ENCODE peak calls at places on chromosomes 2 and 18, in four cellular contexts. T is K562, P is HepG2, U is GM12878. X is an unnamed sample.

GRCh38 chr18:47928466-47928865 is 2.0 kb downstream of the SMAD2 start:
- DNase-seq in T (no peak), P (no peak), U (no peak), X (no peak)

GRCh38 chr2:29129586-29130281 is 14.5 kb downstream of the CLIP4 start:
- DNase-seq in T (no peak), P (no peak), U (no peak), X (no peak)

GRCh38 chr2:154814856-154815255 is 116.4 kb downstream of the KCNJ3 start:
- DNase-seq in T (no peak), P (no peak), U (no peak), X (no peak)

GRCh38 chr18:44537521-44537920 is 143.2 kb upstream of the SETBP1 start:
- DNase-seq in T (no peak), P (no peak), U (no peak), X (peak)

GRCh38 chr18:70216788-70217187 is 11.3 kb upstream of the RTTN start:
- DNase-seq in T (no peak), P (no peak), U (no peak), X (no peak)

GRCh38 chr2:30239308-30240161 is 8.2 kb downstream of the LBH start:
- DNase-seq in T (peak), P (peak), U (no peak), X (no peak)

GRCh38 chr2:235618039-235618438 is 124.2 kb downstream of the AGAP1 start:
- DNase-seq in T (no peak), P (no peak), U (no peak), X (no peak)

GRCh38 chr18:63159590-63159989 is 160.0 kb downstream of the BCL2 start:
- DNase-seq in T (no peak), P (no peak), U (peak), X (no peak)

GRCh38 chr2:100502782-100503181 is 32.5 kb downstream of the NMS start:
- DNase-seq in T (no peak), P (no peak), U (no peak), X (no peak)

GRCh38 chr2:124112966-124113365 is 87.9 kb downstream of the CNTNAP5 start:
- DNase-seq in T (no peak), P (no peak), U (no peak), X (no peak)

GRCh38 chr18:55139307-55139706 is 180.0 kb upstream of the CCDC68 start:
- DNase-seq in T (no peak), P (no peak), U (no peak), X (no peak)

GRCh38 chr2:77566582-77566981 is 44.4 kb upstream of the LRRTM4 start:
- DNase-seq in T (no peak), P (peak), U (no peak), X (no peak)

GRCh38 chr2:59528525-59528924 is 1024.9 kb downstream of the BCL11A start:
- DNase-seq in T (no peak), P (no peak), U (no peak), X (no peak)

GRCh38 chr2:144519934-144520717 is at the start of gene ZEB2:
- DNase-seq in T (peak), P (peak), U (no peak), X (no peak)
- TF ChIP-seq BRCA1 in T (no peak), P (no peak), U (no peak), X (no peak)

GRCh38 chr2:17792515-17792914 is 23.7 kb upstream of the MSGN1 start:
- DNase-seq in T (no peak), P (no peak), U (no peak), X (no peak)

GRCh38 chr2:17788773-17789172 is 27.5 kb upstream of the MSGN1 start:
- DNase-seq in T (no peak), P (no peak), U (no peak), X (no peak)

GRCh38 chr2:17790539-17790938 is 25.7 kb upstream of the MSGN1 start:
- DNase-seq in T (no peak), P (no peak), U (no peak), X (no peak)

GRCh38 chr2:17793293-17793692 is 23.0 kb upstream of the MSGN1 start:
- DNase-seq in T (no peak), P (no peak), U (no peak), X (no peak)

GRCh38 chr2:17791121-17791902 is 24.9 kb upstream of the MSGN1 start:
- DNase-seq in T (no peak), P (no peak), U (no peak), X (no peak)
- TF ChIP-seq BRCA1 in T (no peak), P (no peak), U (no peak), X (no peak)

GRCh38 chr2:84874381-84875212 is 6.3 kb downstream of the TRABD2A start:
- DNase-seq in T (no peak), P (no peak), U (no peak), X (no peak)
- TF ChIP-seq BRCA1 in T (no peak), P (no peak), U (no peak), X (no peak)

GRCh38 chr18:66874812-66875474 is 271.1 kb upstream of the CDH19 start:
- DNase-seq in T (no peak), P (peak), U (no peak), X (no peak)
- TF ChIP-seq BRCA1 in T (no peak), P (no peak), U (no peak), X (no peak)

GRCh38 chr2:45990131-45990530 is 307.1 kb upstream of the EPAS1 start:
- DNase-seq in T (no peak), P (no peak), U (no peak), X (no peak)

GRCh38 chr2:45992021-45992745 is 305.0 kb upstream of the EPAS1 start:
- DNase-seq in T (no peak), P (peak), U (no peak), X (no peak)

GRCh38 chr2:45994060-45994459 is 303.1 kb upstream of the EPAS1 start:
- DNase-seq in T (no peak), P (peak), U (no peak), X (no peak)

GRCh38 chr2:45992746-45993475 is 304.3 kb upstream of the EPAS1 start:
- DNase-seq in T (no peak), P (no peak), U (no peak), X (no peak)

GRCh38 chr2:45993476-45993991 is 303.7 kb upstream of the EPAS1 start:
- DNase-seq in T (peak), P (peak), U (peak), X (peak)
- TF ChIP-seq BRCA1 in T (no peak), P (no peak), U (no peak), X (no peak)

GRCh38 chr2:240707791-240708190 is 16.1 kb downstream of the AQP12A start:
- DNase-seq in T (no peak), P (no peak), U (no peak), X (no peak)
- TF ChIP-seq BRCA1 in T (no peak), P (no peak), U (no peak), X (no peak)

DNA sequence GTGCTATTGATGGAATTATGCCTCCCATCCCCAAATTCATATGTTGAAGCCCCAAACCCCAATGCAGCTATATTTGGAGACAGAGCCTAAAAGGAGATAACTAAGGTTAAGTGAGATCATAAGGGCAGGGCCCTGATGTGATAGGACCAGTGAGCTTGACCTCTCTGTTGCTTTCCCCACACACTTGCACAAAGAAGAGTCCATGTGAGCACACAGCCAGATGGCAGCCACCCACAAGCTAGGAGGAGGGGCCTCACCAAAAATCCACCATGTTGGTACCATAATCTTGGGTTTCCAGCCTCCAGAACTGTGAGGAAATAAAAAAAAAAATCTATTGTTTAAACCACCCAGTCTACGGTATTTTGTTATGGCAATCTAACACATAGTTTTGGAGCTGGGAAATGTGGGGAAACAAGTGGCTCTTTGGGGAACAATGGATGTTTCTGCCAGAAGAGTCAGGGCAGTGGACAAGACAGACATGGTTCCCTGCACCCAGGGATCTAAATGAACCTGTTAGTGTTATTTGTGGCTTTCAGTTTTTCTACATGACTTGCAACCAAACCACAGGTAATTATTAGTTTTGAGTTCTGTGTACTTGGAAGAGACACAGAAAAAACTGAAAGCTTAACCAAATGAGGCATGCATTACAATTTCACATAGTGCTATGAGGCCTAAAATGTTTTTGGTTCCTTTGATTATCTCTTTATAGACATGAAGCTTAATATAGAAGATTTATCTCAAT is 259.1 kb downstream of the LTBP1 start:
- DNase-seq in T (no peak), P (no peak), U (peak), X (no peak)
- TF ChIP-seq BRCA1 in T (no peak), P (no peak), U (no peak), X (no peak)

DNA sequence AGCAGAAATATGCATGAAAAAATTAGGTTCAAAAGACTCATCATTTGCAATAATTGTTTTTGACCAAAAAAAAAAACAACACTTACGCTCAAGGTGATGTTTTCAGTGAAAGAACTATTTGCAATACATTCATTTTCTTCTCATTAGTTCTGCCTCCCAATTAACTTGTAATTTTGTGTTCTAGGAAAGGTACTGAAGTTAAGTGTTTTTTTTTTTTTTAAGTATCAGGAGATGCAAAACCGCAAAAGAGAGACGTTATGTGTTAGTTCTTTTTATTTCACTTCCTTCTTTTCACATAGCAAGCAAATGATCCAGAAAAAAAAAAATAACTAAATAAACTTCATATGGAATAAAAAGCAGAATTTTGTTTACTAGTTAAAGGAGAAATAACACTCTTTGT is 735.2 kb upstream of the GCFC2 start:
- DNase-seq in T (no peak), P (no peak), U (peak), X (no peak)
- TF ChIP-seq BRCA1 in T (no peak), P (no peak), U (no peak), X (no peak)

GRCh38 chr18:6543330-6543908 is 128.7 kb upstream of the L3MBTL4 start:
- DNase-seq in T (no peak), P (peak), U (no peak), X (no peak)
- TF ChIP-seq BRCA1 in T (no peak), P (no peak), U (no peak), X (no peak)

GRCh38 chr2:8796315-8796848 is 41.0 kb downstream of the KIDINS220 start:
- DNase-seq in T (no peak), P (no peak), U (no peak), X (no peak)

GRCh38 chr2:8794923-8795825 is 42.2 kb downstream of the KIDINS220 start:
- DNase-seq in T (no peak), P (no peak), U (no peak), X (no peak)

GRCh38 chr2:8786463-8786862 is 51.0 kb downstream of the KIDINS220 start:
- DNase-seq in T (no peak), P (no peak), U (no peak), X (no peak)

GRCh38 chr2:8790739-8791162 is 46.7 kb downstream of the KIDINS220 start:
- DNase-seq in T (no peak), P (no peak), U (peak), X (no peak)
- TF ChIP-seq BRCA1 in T (no peak), P (no peak), U (no peak), X (no peak)